ENCODE peak calls at places on chromosomes 7 and 10, in eight cellular contexts. H is GM23338, J is pancreas, C is PC-3, T is dorsolateral prefrontal cortex, A is MM.1S, O is spleen, K is endothelial cell. R is an unnamed sample.

GRCh38 chr10:97796651-97797050 is 24.9 kb upstream of the SFRP5 start:
- DNase-seq in T (no peak), H (no peak), C (no peak), K (no peak), A (no peak), O (no peak), J (no peak), R (no peak)

GRCh38 chr7:152587366-152587765 is 88.6 kb downstream of the XRCC2 start:
- DNase-seq in O (no peak), J (no peak), K (no peak), C (no peak), T (no peak), H (no peak), A (no peak), R (no peak)

GRCh38 chr10:114998993-114999392 is 61.0 kb downstream of the TRUB1 start:
- DNase-seq in A (no peak), K (no peak), T (no peak), H (peak), J (no peak), O (no peak), C (no peak), R (no peak)

GRCh38 chr10:42783181-42783549 is 570 bp downstream of the BMS1 start:
- DNase-seq in A (no peak), J (no peak), H (no peak), C (peak), K (no peak), T (no peak), O (no peak), R (no peak)

GRCh38 chr7:107118109-107118900 is 50.5 kb upstream of the HBP1 start:
- DNase-seq in A (no peak), H (no peak), T (no peak), O (no peak), K (no peak), C (no peak), J (no peak), R (no peak)

GRCh38 chr7:26143298-26144044 is 8.5 kb upstream of the NFE2L3 start:
- DNase-seq in O (no peak), H (no peak), C (peak), T (no peak), J (no peak), A (no peak), K (no peak), R (no peak)

GRCh38 chr7:145698526-145699262 is 417.9 kb upstream of the CNTNAP2 start:
- DNase-seq in K (no peak), C (peak), T (no peak), J (no peak), H (no peak), O (no peak), A (no peak), R (no peak)

GRCh38 chr7:77353911-77354310 is 62.2 kb downstream of the GSAP start:
- DNase-seq in T (no peak), H (no peak), K (no peak), J (no peak), A (no peak), O (no peak), C (no peak), R (no peak)

GRCh38 chr10:127899766-127900382 is 7.0 kb upstream of the PTPRE start:
- DNase-seq in T (no peak), H (no peak), C (no peak), J (no peak), A (no peak), K (no peak), O (no peak), R (no peak)

GRCh38 chr10:86225098-86225782 is 141.4 kb downstream of the GRID1 start:
- DNase-seq in C (peak), J (no peak), K (no peak), T (no peak), O (no peak), A (peak), H (no peak), R (no peak)

DNA sequence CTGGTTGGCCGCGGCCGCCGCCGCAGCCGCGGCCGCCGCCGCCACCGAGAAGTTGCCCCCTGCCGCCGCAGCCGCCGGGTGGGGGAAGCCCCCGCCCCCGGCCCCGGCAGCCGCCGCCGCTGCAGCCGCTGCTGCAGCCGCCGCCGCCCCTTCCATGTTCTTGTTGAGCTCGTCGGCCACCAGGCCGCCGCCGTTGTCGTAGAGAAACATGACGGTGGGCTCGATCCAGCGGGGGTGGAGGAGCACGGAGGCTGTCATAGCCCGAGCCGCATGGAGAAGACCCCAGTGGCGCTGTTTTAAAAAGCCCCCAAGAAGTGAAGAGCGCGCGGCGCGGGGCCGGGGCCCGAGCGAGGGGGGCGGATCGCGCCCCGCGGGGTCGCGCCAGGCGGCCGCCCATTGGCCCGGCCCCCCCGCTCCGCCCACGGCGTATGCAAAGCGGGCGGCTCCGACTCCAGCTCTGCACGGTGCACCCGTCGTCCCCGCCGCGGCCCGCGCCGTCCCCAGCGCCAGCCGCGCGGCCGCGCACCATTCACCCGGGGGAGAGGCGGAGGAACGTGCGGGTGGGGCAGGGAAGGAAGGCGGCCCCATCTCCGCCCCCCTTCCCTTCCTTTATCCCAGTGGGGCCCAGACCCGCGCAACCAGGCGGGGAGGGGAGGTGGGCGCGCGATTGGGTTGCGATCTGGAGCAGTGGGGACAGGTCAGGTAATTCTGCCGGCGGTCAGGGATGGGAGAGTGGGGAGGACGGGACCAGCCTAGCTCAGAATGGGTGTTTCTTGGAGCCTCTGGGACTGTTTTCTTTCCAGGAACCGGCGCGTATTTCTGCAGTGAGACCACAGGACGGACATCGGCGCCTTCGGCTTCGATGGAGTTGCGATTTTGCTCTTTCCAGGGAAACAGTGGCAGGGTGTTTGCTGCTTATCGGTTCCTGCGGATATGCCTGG is at the start of gene HOXA13:
- DNase-seq in C (peak), T (no peak), K (no peak), H (peak), A (peak), O (peak), J (no peak), R (no peak)
- TF ChIP-seq CTCF in C (no peak), T (no peak), K (no peak), H (no peak), A (no peak), O (no peak), J (no peak), R (no peak)

GRCh38 chr10:133394064-133394663 is at the start of gene MTG1:
- DNase-seq in H (peak), A (peak), T (peak), J (peak), O (peak), K (peak), C (peak), R (peak)
- TF ChIP-seq CTCF in H (peak), A (no peak), T (peak), J (no peak), O (peak), K (no peak), C (no peak), R (no peak)

GRCh38 chr7:142556745-142557144 is 192.5 kb upstream of the PRSS1 start:
- DNase-seq in J (peak), K (peak), C (peak), A (peak), H (peak), O (no peak), T (no peak), R (no peak)
- TF ChIP-seq CTCF in J (no peak), K (no peak), C (no peak), A (peak), H (no peak), O (peak), T (no peak), R (peak)

DNA sequence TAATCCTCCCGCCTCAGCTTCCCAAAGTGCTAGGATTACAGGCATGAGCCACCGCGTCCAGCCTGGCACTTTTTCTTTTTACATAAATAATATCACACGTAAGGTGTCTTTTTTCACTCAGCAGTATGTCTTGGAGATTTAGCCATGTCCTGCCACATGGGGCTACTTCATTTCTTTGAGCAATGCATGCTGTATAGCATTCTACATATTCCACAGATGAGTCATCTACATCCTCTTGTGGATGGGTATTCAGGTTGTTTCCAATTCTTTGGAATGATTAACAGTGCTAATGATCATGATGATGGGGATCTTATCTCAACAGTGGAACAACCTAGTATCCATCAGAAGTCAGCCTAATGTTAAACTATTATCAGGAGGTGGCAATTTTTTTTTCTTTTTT is 50.8 kb downstream of the ZNF503 start:
- DNase-seq in J (no peak), T (no peak), K (no peak), A (no peak), O (no peak), H (no peak), C (peak), R (no peak)
- TF ChIP-seq CTCF in J (no peak), T (no peak), K (no peak), A (no peak), O (no peak), H (no peak), C (peak), R (no peak)

GRCh38 chr7:5419523-5420107 is 4.0 kb downstream of the TNRC18 start:
- DNase-seq in T (no peak), K (peak), H (peak), O (no peak), A (no peak), J (peak), C (peak), R (peak)
- TF ChIP-seq CTCF in T (no peak), K (no peak), H (no peak), O (no peak), A (no peak), J (no peak), C (no peak), R (no peak)

DNA sequence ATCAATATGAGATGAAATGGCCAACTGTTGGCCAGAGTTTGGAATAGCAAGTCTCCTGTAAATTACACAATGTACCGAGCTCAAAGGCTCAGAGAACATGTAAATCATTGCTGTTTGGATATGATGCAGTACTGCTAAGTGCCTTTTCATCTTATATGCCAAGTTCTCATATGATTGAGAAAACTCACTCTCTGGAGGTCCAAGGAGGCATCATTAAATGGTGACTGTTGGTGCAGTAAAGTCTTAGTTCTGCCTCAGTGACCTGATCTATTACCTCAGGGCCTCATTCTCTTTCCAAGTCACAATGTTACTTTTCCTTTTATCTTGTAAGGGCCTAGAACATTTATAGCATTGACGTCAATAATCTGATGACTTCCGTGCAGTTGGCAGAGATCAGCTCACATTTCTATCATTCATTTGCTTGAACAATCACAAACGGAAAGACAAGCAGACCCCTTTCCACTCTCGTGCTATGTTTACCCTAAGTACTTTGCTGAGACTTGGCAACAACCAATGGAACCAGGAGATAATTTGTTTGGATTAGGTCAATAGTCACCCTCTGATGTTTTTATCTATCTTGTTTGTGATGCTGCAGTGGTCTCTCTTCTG is 32.6 kb upstream of the PDK4 start:
- DNase-seq in H (no peak), J (no peak), A (no peak), C (no peak), T (no peak), K (no peak), O (no peak), R (no peak)
- TF ChIP-seq CTCF in H (no peak), J (no peak), A (no peak), C (no peak), T (no peak), K (no peak), O (no peak), R (no peak)